ENCODE peak calls at places on chromosome 1, in six cellular contexts. I is endodermal cell, X is astrocyte of the spinal cord, A is NCI-H187 treated with DMSO at 0.1 percent for 48 hours, D is nephron progenitor cell, Y is PC-3. V is an unnamed sample.

GRCh38 chr1:6614019-6614952 is 755 bp downstream of the PHF13 start:
- DNase-seq in Y (peak; percentile 32), D (peak; percentile 72), X (no peak), I (peak; percentile 79), A (no peak), V (peak; percentile 71)

GRCh38 chr1:183319051-183319450 is 99.1 kb downstream of the NMNAT2 start:
- DNase-seq in A (no peak), X (no peak), I (no peak), Y (peak; percentile 30), D (no peak), V (no peak)

GRCh38 chr1:219459321-219460105 is 153.4 kb downstream of the ZC3H11B start:
- DNase-seq in D (no peak), I (no peak), Y (no peak), A (no peak), X (no peak), V (no peak)

GRCh38 chr1:226443439-226443838 is 35.5 kb upstream of the PARP1 start:
- DNase-seq in D (no peak), A (no peak), Y (peak; percentile 97), X (peak; percentile 84), I (peak; percentile 39), V (no peak)

GRCh38 chr1:161133220-161133740 is 813 bp upstream of the DEDD start:
- DNase-seq in A (no peak), X (no peak), Y (peak; percentile 23), D (no peak), I (peak; percentile 54), V (no peak)

GRCh38 chr1:198495635-198496034 is 44.8 kb downstream of the ATP6V1G3 start:
- DNase-seq in X (peak; percentile 31), A (no peak), Y (no peak), D (no peak), I (no peak), V (no peak)

GRCh38 chr1:147808025-147808424 is 47.6 kb upstream of the GJA5 start:
- DNase-seq in I (peak; percentile 32), X (no peak), D (no peak), A (no peak), Y (peak; percentile 27), V (no peak)

GRCh38 chr1:208652300-208653160 is 408.3 kb upstream of the PLXNA2 start:
- DNase-seq in D (peak; percentile 53), X (peak; percentile 76), I (peak; percentile 86), A (peak; percentile 65), Y (peak; percentile 89), V (peak; percentile 69)

GRCh38 chr1:53703174-53703573 is 35.8 kb downstream of the GLIS1 start:
- DNase-seq in I (no peak), Y (no peak), D (no peak), X (no peak), A (no peak), V (no peak)

GRCh38 chr1:25099343-25099951 is 132.9 kb downstream of the SYF2 start:
- DNase-seq in A (peak; percentile 41), X (no peak), D (peak; percentile 17), Y (no peak), I (no peak), V (no peak)

GRCh38 chr1:51644533-51645197 is 27.8 kb downstream of the OSBPL9 start:
- DNase-seq in A (no peak), Y (peak; percentile 75), X (peak; percentile 86), I (no peak), D (no peak), V (no peak)

GRCh38 chr1:178940022-178940765 is 69.3 kb upstream of the ANGPTL1 start:
- DNase-seq in Y (no peak), I (peak; percentile 12), D (no peak), X (peak; percentile 72), A (no peak), V (peak; percentile 16)

GRCh38 chr1:21655748-21656147 is 13.4 kb downstream of the RAP1GAP start:
- DNase-seq in A (no peak), Y (peak; percentile 66), X (no peak), D (no peak), I (peak; percentile 89), V (no peak)

GRCh38 chr1:153438599-153438998 is 21.9 kb downstream of the S100A7 start:
- DNase-seq in I (no peak), D (no peak), A (no peak), Y (no peak), X (no peak), V (no peak)